ENCODE peak calls at places on chromosome 17, in nine cellular contexts. One of them, this sample, is unnamed.

GRCh38 chr17:78377858-78378224 is 608 bp upstream of the PGS1 start:
- DNase-seq in ovary: no peak
- DNase-seq in esophagus squamous epithelium: no peak
- DNase-seq in A549: peak; percentile 51
- DNase-seq in heart left ventricle: no peak
- DNase-seq in stomach: no peak
- DNase-seq in transverse colon: no peak
- DNase-seq in tibial nerve: no peak
- DNase-seq in testis: no peak
- DNase-seq in this sample: no peak

GRCh38 chr17:6061290-6061689 is 8.9 kb upstream of the WSCD1 start:
- DNase-seq in ovary: no peak
- DNase-seq in esophagus squamous epithelium: no peak
- DNase-seq in A549: peak; percentile 83
- DNase-seq in heart left ventricle: no peak
- DNase-seq in stomach: no peak
- DNase-seq in transverse colon: no peak
- DNase-seq in tibial nerve: no peak
- DNase-seq in testis: no peak
- DNase-seq in this sample: no peak

GRCh38 chr17:31269597-31269996 is 27.4 kb downstream of the OMG start:
- DNase-seq in ovary: no peak
- DNase-seq in esophagus squamous epithelium: no peak
- DNase-seq in A549: peak; percentile 53
- DNase-seq in heart left ventricle: peak; percentile 13
- DNase-seq in stomach: no peak
- DNase-seq in transverse colon: no peak
- DNase-seq in tibial nerve: no peak
- DNase-seq in testis: no peak
- DNase-seq in this sample: no peak

GRCh38 chr17:4208228-4208627 is 55.6 kb downstream of the ANKFY1 start:
- DNase-seq in ovary: no peak
- DNase-seq in esophagus squamous epithelium: no peak
- DNase-seq in A549: no peak
- DNase-seq in heart left ventricle: no peak
- DNase-seq in stomach: no peak
- DNase-seq in transverse colon: no peak
- DNase-seq in tibial nerve: no peak
- DNase-seq in testis: no peak
- DNase-seq in this sample: no peak

GRCh38 chr17:17570207-17570797 is 21.2 kb downstream of the PEMT start:
- DNase-seq in ovary: peak; percentile 52
- DNase-seq in esophagus squamous epithelium: no peak
- DNase-seq in A549: peak; percentile 67
- DNase-seq in heart left ventricle: no peak
- DNase-seq in stomach: peak; percentile 77
- DNase-seq in transverse colon: peak; percentile 39
- DNase-seq in tibial nerve: no peak
- DNase-seq in testis: peak; percentile 76
- DNase-seq in this sample: no peak

GRCh38 chr17:48740537-48740936 is 12.0 kb upstream of the HOXB13 start:
- DNase-seq in ovary: no peak
- DNase-seq in esophagus squamous epithelium: no peak
- DNase-seq in A549: no peak
- DNase-seq in heart left ventricle: no peak
- DNase-seq in stomach: no peak
- DNase-seq in transverse colon: no peak
- DNase-seq in tibial nerve: no peak
- DNase-seq in testis: no peak
- DNase-seq in this sample: no peak

GRCh38 chr17:66353937-66354401 is 51.6 kb downstream of the PRKCA start:
- DNase-seq in ovary: no peak
- DNase-seq in esophagus squamous epithelium: no peak
- DNase-seq in A549: no peak
- DNase-seq in heart left ventricle: no peak
- DNase-seq in stomach: no peak
- DNase-seq in transverse colon: no peak
- DNase-seq in tibial nerve: no peak
- DNase-seq in testis: peak; percentile 28
- DNase-seq in this sample: no peak

GRCh38 chr17:80064696-80065095 is 28.3 kb downstream of the CCDC40 start:
- DNase-seq in ovary: no peak
- DNase-seq in esophagus squamous epithelium: no peak
- DNase-seq in A549: peak; percentile 24
- DNase-seq in heart left ventricle: no peak
- DNase-seq in stomach: no peak
- DNase-seq in transverse colon: no peak
- DNase-seq in tibial nerve: no peak
- DNase-seq in testis: no peak
- DNase-seq in this sample: no peak

GRCh38 chr17:40490289-40490853 is 11.1 kb downstream of the TNS4 start:
- DNase-seq in ovary: peak; percentile 71
- DNase-seq in esophagus squamous epithelium: no peak
- DNase-seq in A549: peak; percentile 76
- DNase-seq in heart left ventricle: peak; percentile 46
- DNase-seq in stomach: no peak
- DNase-seq in transverse colon: peak; percentile 58
- DNase-seq in tibial nerve: peak; percentile 75
- DNase-seq in testis: peak; percentile 27
- DNase-seq in this sample: no peak

GRCh38 chr17:72466199-72466598 is 345.4 kb downstream of the SOX9 start:
- DNase-seq in ovary: no peak
- DNase-seq in esophagus squamous epithelium: no peak
- DNase-seq in A549: peak; percentile 95
- DNase-seq in heart left ventricle: no peak
- DNase-seq in stomach: peak; percentile 39
- DNase-seq in transverse colon: peak; percentile 65
- DNase-seq in tibial nerve: no peak
- DNase-seq in testis: peak; percentile 26
- DNase-seq in this sample: no peak

GRCh38 chr17:2800367-2800766 is 4.1 kb downstream of the RAP1GAP2 start:
- DNase-seq in ovary: no peak
- DNase-seq in esophagus squamous epithelium: no peak
- DNase-seq in A549: no peak
- DNase-seq in heart left ventricle: no peak
- DNase-seq in stomach: no peak
- DNase-seq in transverse colon: no peak
- DNase-seq in tibial nerve: no peak
- DNase-seq in testis: peak; percentile 64
- DNase-seq in this sample: no peak

GRCh38 chr17:17041018-17041521 is 1.2 kb upstream of the MPRIP start:
- DNase-seq in ovary: no peak
- DNase-seq in esophagus squamous epithelium: no peak
- DNase-seq in A549: peak; percentile 68
- DNase-seq in heart left ventricle: peak; percentile 60
- DNase-seq in stomach: no peak
- DNase-seq in transverse colon: no peak
- DNase-seq in tibial nerve: no peak
- DNase-seq in testis: peak; percentile 43
- DNase-seq in this sample: no peak

GRCh38 chr17:61420745-61421398 is 21.2 kb downstream of the TBX2 start:
- DNase-seq in ovary: no peak
- DNase-seq in esophagus squamous epithelium: no peak
- DNase-seq in A549: no peak
- DNase-seq in heart left ventricle: no peak
- DNase-seq in stomach: no peak
- DNase-seq in transverse colon: no peak
- DNase-seq in tibial nerve: no peak
- DNase-seq in testis: no peak
- DNase-seq in this sample: no peak

GRCh38 chr17:57420674-57421392 is 164.5 kb downstream of the MSI2 start:
- DNase-seq in ovary: no peak
- DNase-seq in esophagus squamous epithelium: no peak
- DNase-seq in A549: no peak
- DNase-seq in heart left ventricle: no peak
- DNase-seq in stomach: peak; percentile 36
- DNase-seq in transverse colon: peak; percentile 59
- DNase-seq in tibial nerve: no peak
- DNase-seq in testis: no peak
- DNase-seq in this sample: no peak

GRCh38 chr17:46823657-46824056 is 5.2 kb upstream of the WNT3 start:
- DNase-seq in ovary: no peak
- DNase-seq in esophagus squamous epithelium: no peak
- DNase-seq in A549: no peak
- DNase-seq in heart left ventricle: no peak
- DNase-seq in stomach: no peak
- DNase-seq in transverse colon: no peak
- DNase-seq in tibial nerve: no peak
- DNase-seq in testis: no peak
- DNase-seq in this sample: no peak

GRCh38 chr17:69712801-69713311 is 298.4 kb downstream of the MAP2K6 start:
- DNase-seq in ovary: no peak
- DNase-seq in esophagus squamous epithelium: no peak
- DNase-seq in A549: peak; percentile 27
- DNase-seq in heart left ventricle: no peak
- DNase-seq in stomach: no peak
- DNase-seq in transverse colon: no peak
- DNase-seq in tibial nerve: no peak
- DNase-seq in testis: no peak
- DNase-seq in this sample: no peak

GRCh38 chr17:78179372-78179771 is 7.5 kb downstream of the TK1 start:
- DNase-seq in ovary: no peak
- DNase-seq in esophagus squamous epithelium: no peak
- DNase-seq in A549: no peak
- DNase-seq in heart left ventricle: no peak
- DNase-seq in stomach: peak; percentile 68
- DNase-seq in transverse colon: no peak
- DNase-seq in tibial nerve: peak; percentile 27
- DNase-seq in testis: no peak
- DNase-seq in this sample: no peak

GRCh38 chr17:72775237-72775636 is 317.3 kb downstream of the SLC39A11 start:
- DNase-seq in ovary: no peak
- DNase-seq in esophagus squamous epithelium: no peak
- DNase-seq in A549: no peak
- DNase-seq in heart left ventricle: no peak
- DNase-seq in stomach: no peak
- DNase-seq in transverse colon: no peak
- DNase-seq in tibial nerve: no peak
- DNase-seq in testis: no peak
- DNase-seq in this sample: no peak

GRCh38 chr17:18363021-18363941 is at the start of gene SHMT1:
- DNase-seq in ovary: peak; percentile 92
- DNase-seq in esophagus squamous epithelium: peak; percentile 43
- DNase-seq in A549: peak; percentile 94
- DNase-seq in heart left ventricle: peak; percentile 93
- DNase-seq in stomach: peak; percentile 97
- DNase-seq in transverse colon: peak; percentile 96
- DNase-seq in tibial nerve: peak; percentile 91
- DNase-seq in testis: peak; percentile 97
- DNase-seq in this sample: peak; percentile 93

GRCh38 chr17:72538443-72538842 is 417.6 kb downstream of the SOX9 start:
- DNase-seq in ovary: no peak
- DNase-seq in esophagus squamous epithelium: no peak
- DNase-seq in A549: no peak
- DNase-seq in heart left ventricle: no peak
- DNase-seq in stomach: no peak
- DNase-seq in transverse colon: no peak
- DNase-seq in tibial nerve: no peak
- DNase-seq in testis: no peak
- DNase-seq in this sample: no peak

GRCh38 chr17:27380551-27380950 is 75.7 kb upstream of the KSR1 start:
- DNase-seq in ovary: no peak
- DNase-seq in esophagus squamous epithelium: no peak
- DNase-seq in A549: no peak
- DNase-seq in heart left ventricle: no peak
- DNase-seq in stomach: no peak
- DNase-seq in transverse colon: no peak
- DNase-seq in tibial nerve: no peak
- DNase-seq in testis: no peak
- DNase-seq in this sample: no peak

GRCh38 chr17:78707016-78707415 is 75.1 kb downstream of the CYTH1 start:
- DNase-seq in ovary: no peak
- DNase-seq in esophagus squamous epithelium: no peak
- DNase-seq in A549: peak; percentile 27
- DNase-seq in heart left ventricle: no peak
- DNase-seq in stomach: no peak
- DNase-seq in transverse colon: no peak
- DNase-seq in tibial nerve: no peak
- DNase-seq in testis: no peak
- DNase-seq in this sample: no peak

DNA sequence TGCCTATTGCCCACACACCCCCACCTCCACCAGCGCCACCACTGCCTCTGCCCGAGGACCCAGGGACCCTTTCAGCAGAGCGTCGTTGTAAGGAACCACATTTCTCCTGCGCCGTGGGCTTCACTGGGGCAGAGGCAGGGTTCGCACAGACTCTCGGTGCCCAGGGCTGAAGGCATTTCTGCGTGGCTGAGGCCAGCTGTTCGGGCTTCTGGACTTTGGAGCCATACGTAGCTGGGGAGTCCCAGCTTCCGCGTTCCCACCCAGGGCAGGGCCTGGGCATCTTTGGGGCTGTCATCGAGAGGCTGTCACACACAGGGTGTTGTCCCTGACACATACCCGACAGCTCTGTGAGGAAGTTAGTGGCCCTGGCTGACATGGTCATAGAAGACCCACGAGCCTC is 16.0 kb upstream of the SMIM5 start:
- DNase-seq in ovary: no peak
- DNase-seq in esophagus squamous epithelium: no peak
- DNase-seq in A549: no peak
- DNase-seq in heart left ventricle: no peak
- DNase-seq in stomach: no peak
- DNase-seq in transverse colon: peak; percentile 92
- DNase-seq in tibial nerve: no peak
- DNase-seq in testis: no peak
- DNase-seq in this sample: no peak
- TF ChIP-seq POLR2A in ovary: no peak
- TF ChIP-seq POLR2A in esophagus squamous epithelium: no peak
- TF ChIP-seq POLR2A in A549: no peak
- TF ChIP-seq POLR2A in heart left ventricle: no peak
- TF ChIP-seq POLR2A in stomach: no peak
- TF ChIP-seq POLR2A in transverse colon: peak; percentile 70
- TF ChIP-seq POLR2A in tibial nerve: no peak
- TF ChIP-seq POLR2A in testis: no peak
- TF ChIP-seq POLR2A in this sample: no peak

GRCh38 chr17:75904749-75905521 is at the start of gene MRPL38:
- DNase-seq in ovary: peak; percentile 93
- DNase-seq in esophagus squamous epithelium: peak; percentile 78
- DNase-seq in A549: peak; percentile 98
- DNase-seq in heart left ventricle: peak; percentile 91
- DNase-seq in stomach: peak; percentile 97
- DNase-seq in transverse colon: peak; percentile 97
- DNase-seq in tibial nerve: peak; percentile 78
- DNase-seq in testis: peak; percentile 94
- DNase-seq in this sample: peak; percentile 99
- TF ChIP-seq POLR2A in ovary: peak; percentile 66
- TF ChIP-seq POLR2A in esophagus squamous epithelium: peak; percentile 41
- TF ChIP-seq POLR2A in A549: peak; percentile 92
- TF ChIP-seq POLR2A in heart left ventricle: no peak
- TF ChIP-seq POLR2A in stomach: no peak
- TF ChIP-seq POLR2A in transverse colon: peak; percentile 59
- TF ChIP-seq POLR2A in tibial nerve: peak; percentile 80
- TF ChIP-seq POLR2A in testis: no peak
- TF ChIP-seq POLR2A in this sample: peak; percentile 57

GRCh38 chr17:82859431-82860403 is 19.9 kb upstream of the ZNF750 start:
- DNase-seq in ovary: no peak
- DNase-seq in esophagus squamous epithelium: no peak
- DNase-seq in A549: peak; percentile 35
- DNase-seq in heart left ventricle: no peak
- DNase-seq in stomach: no peak
- DNase-seq in transverse colon: no peak
- DNase-seq in tibial nerve: no peak
- DNase-seq in testis: no peak
- DNase-seq in this sample: peak; percentile 68
- TF ChIP-seq POLR2A in ovary: no peak
- TF ChIP-seq POLR2A in esophagus squamous epithelium: peak; percentile 6
- TF ChIP-seq POLR2A in A549: no peak
- TF ChIP-seq POLR2A in heart left ventricle: no peak
- TF ChIP-seq POLR2A in stomach: no peak
- TF ChIP-seq POLR2A in transverse colon: no peak
- TF ChIP-seq POLR2A in tibial nerve: peak; percentile 21
- TF ChIP-seq POLR2A in testis: no peak
- TF ChIP-seq POLR2A in this sample: no peak

GRCh38 chr17:38621538-38621937 is 15.8 kb upstream of the SRCIN1 start:
- DNase-seq in ovary: no peak
- DNase-seq in esophagus squamous epithelium: no peak
- DNase-seq in A549: no peak
- DNase-seq in heart left ventricle: no peak
- DNase-seq in stomach: no peak
- DNase-seq in transverse colon: no peak
- DNase-seq in tibial nerve: no peak
- DNase-seq in testis: no peak
- DNase-seq in this sample: no peak
- TF ChIP-seq POLR2A in ovary: no peak
- TF ChIP-seq POLR2A in esophagus squamous epithelium: no peak
- TF ChIP-seq POLR2A in A549: no peak
- TF ChIP-seq POLR2A in heart left ventricle: no peak
- TF ChIP-seq POLR2A in stomach: no peak
- TF ChIP-seq POLR2A in transverse colon: no peak
- TF ChIP-seq POLR2A in tibial nerve: no peak
- TF ChIP-seq POLR2A in testis: no peak
- TF ChIP-seq POLR2A in this sample: no peak